ENCODE peak calls at places on chromosomes 11 and 22, in eight cellular contexts. One of them, this sample, is unnamed.

GRCh38 chr11:66068923-66069714 is 953 bp upstream of the PACS1 start:
- DNase-seq in H1: peak
- DNase-seq in HCT116: no peak
- DNase-seq in sigmoid colon: no peak
- DNase-seq in spleen: peak
- DNase-seq in prostate gland: peak
- DNase-seq in GM23338: peak
- DNase-seq in HepG2: peak
- DNase-seq in this sample: peak

GRCh38 chr11:121595717-121596156 is 143.0 kb upstream of the SORL1-AS1 start:
- DNase-seq in H1: no peak
- DNase-seq in HCT116: peak
- DNase-seq in sigmoid colon: peak
- DNase-seq in spleen: no peak
- DNase-seq in prostate gland: peak
- DNase-seq in GM23338: no peak
- DNase-seq in HepG2: no peak
- DNase-seq in this sample: peak

GRCh38 chr11:11135820-11136476 is 217.1 kb downstream of the CSNK2A3 start:
- DNase-seq in H1: no peak
- DNase-seq in HCT116: no peak
- DNase-seq in sigmoid colon: no peak
- DNase-seq in spleen: no peak
- DNase-seq in prostate gland: peak
- DNase-seq in GM23338: peak
- DNase-seq in HepG2: no peak
- DNase-seq in this sample: no peak

GRCh38 chr11:7638710-7639642 is 34.3 kb downstream of the CYB5R2 start:
- DNase-seq in H1: no peak
- DNase-seq in HCT116: no peak
- DNase-seq in sigmoid colon: peak
- DNase-seq in spleen: no peak
- DNase-seq in prostate gland: no peak
- DNase-seq in GM23338: no peak
- DNase-seq in HepG2: no peak
- DNase-seq in this sample: no peak

GRCh38 chr11:251550-251949 is 14.8 kb downstream of the PSMD13 start:
- DNase-seq in H1: no peak
- DNase-seq in HCT116: no peak
- DNase-seq in sigmoid colon: no peak
- DNase-seq in spleen: no peak
- DNase-seq in prostate gland: no peak
- DNase-seq in GM23338: no peak
- DNase-seq in HepG2: no peak
- DNase-seq in this sample: no peak

GRCh38 chr11:111736621-111737055 is 29.6 kb downstream of the PPP2R1B start:
- DNase-seq in H1: no peak
- DNase-seq in HCT116: no peak
- DNase-seq in sigmoid colon: no peak
- DNase-seq in spleen: no peak
- DNase-seq in prostate gland: no peak
- DNase-seq in GM23338: no peak
- DNase-seq in HepG2: no peak
- DNase-seq in this sample: no peak

GRCh38 chr11:126265801-126266200 is 2.9 kb downstream of the SRPRA start:
- DNase-seq in H1: no peak
- DNase-seq in HCT116: no peak
- DNase-seq in sigmoid colon: no peak
- DNase-seq in spleen: no peak
- DNase-seq in prostate gland: no peak
- DNase-seq in GM23338: no peak
- DNase-seq in HepG2: no peak
- DNase-seq in this sample: no peak

GRCh38 chr11:129574431-129574830 is 198.8 kb downstream of the BARX2 start:
- DNase-seq in H1: no peak
- DNase-seq in HCT116: no peak
- DNase-seq in sigmoid colon: no peak
- DNase-seq in spleen: no peak
- DNase-seq in prostate gland: no peak
- DNase-seq in GM23338: no peak
- DNase-seq in HepG2: no peak
- DNase-seq in this sample: no peak

GRCh38 chr22:49903322-49904039 is 14.8 kb downstream of the ALG12 start:
- DNase-seq in H1: no peak
- DNase-seq in HCT116: no peak
- DNase-seq in sigmoid colon: peak
- DNase-seq in spleen: peak
- DNase-seq in prostate gland: no peak
- DNase-seq in GM23338: no peak
- DNase-seq in HepG2: no peak
- DNase-seq in this sample: no peak

GRCh38 chr11:23711981-23712380 is 784.9 kb upstream of the LUZP2 start:
- DNase-seq in H1: no peak
- DNase-seq in HCT116: no peak
- DNase-seq in sigmoid colon: no peak
- DNase-seq in spleen: no peak
- DNase-seq in prostate gland: no peak
- DNase-seq in GM23338: peak
- DNase-seq in HepG2: no peak
- DNase-seq in this sample: no peak

GRCh38 chr11:5366856-5367255 is 15.5 kb downstream of the OR51B6 start:
- DNase-seq in H1: no peak
- DNase-seq in HCT116: no peak
- DNase-seq in sigmoid colon: no peak
- DNase-seq in spleen: no peak
- DNase-seq in prostate gland: no peak
- DNase-seq in GM23338: no peak
- DNase-seq in HepG2: no peak
- DNase-seq in this sample: no peak

GRCh38 chr11:5368502-5369043 is 15.0 kb upstream of the OR51M1 start:
- DNase-seq in H1: no peak
- DNase-seq in HCT116: no peak
- DNase-seq in sigmoid colon: no peak
- DNase-seq in spleen: no peak
- DNase-seq in prostate gland: no peak
- DNase-seq in GM23338: peak
- DNase-seq in HepG2: no peak
- DNase-seq in this sample: no peak

GRCh38 chr11:5367461-5368074 is 16.0 kb upstream of the OR51M1 start:
- DNase-seq in H1: no peak
- DNase-seq in HCT116: no peak
- DNase-seq in sigmoid colon: no peak
- DNase-seq in spleen: no peak
- DNase-seq in prostate gland: no peak
- DNase-seq in GM23338: no peak
- DNase-seq in HepG2: no peak
- DNase-seq in this sample: no peak

GRCh38 chr11:5364214-5364613 is 12.9 kb downstream of the OR51B6 start:
- DNase-seq in H1: no peak
- DNase-seq in HCT116: no peak
- DNase-seq in sigmoid colon: no peak
- DNase-seq in spleen: no peak
- DNase-seq in prostate gland: no peak
- DNase-seq in GM23338: no peak
- DNase-seq in HepG2: no peak
- DNase-seq in this sample: no peak

DNA sequence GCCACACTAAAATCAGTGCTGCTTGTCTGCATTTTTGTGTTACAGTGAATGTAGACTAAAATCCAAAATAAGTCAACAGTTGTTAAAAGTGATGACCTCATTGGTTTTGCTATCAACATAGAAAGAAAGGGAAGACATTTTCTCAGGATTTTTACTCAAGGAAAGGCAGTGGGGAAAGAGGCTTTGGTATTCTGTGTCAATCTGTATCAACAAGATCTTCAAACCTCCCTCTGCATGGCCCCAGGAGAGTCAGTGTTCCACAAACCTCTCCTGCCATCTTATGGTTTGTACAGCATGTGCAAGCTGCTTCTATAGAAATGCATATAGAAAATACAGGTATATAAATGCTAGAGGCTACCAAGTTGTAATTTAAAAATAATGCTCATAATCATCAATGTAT is 13.8 kb upstream of the OR51M1 start:
- DNase-seq in H1: no peak
- DNase-seq in HCT116: no peak
- DNase-seq in sigmoid colon: no peak
- DNase-seq in spleen: no peak
- DNase-seq in prostate gland: no peak
- DNase-seq in GM23338: peak
- DNase-seq in HepG2: no peak
- DNase-seq in this sample: no peak
- TF ChIP-seq CTCF in H1: peak
- TF ChIP-seq CTCF in HCT116: no peak
- TF ChIP-seq CTCF in sigmoid colon: no peak
- TF ChIP-seq CTCF in spleen: no peak
- TF ChIP-seq CTCF in prostate gland: no peak
- TF ChIP-seq CTCF in GM23338: peak
- TF ChIP-seq CTCF in HepG2: peak
- TF ChIP-seq CTCF in this sample: no peak

GRCh38 chr11:96567193-96567592 is 177.4 kb downstream of the JRKL start:
- DNase-seq in H1: no peak
- DNase-seq in HCT116: no peak
- DNase-seq in sigmoid colon: no peak
- DNase-seq in spleen: no peak
- DNase-seq in prostate gland: no peak
- DNase-seq in GM23338: peak
- DNase-seq in HepG2: no peak
- DNase-seq in this sample: no peak
- H3K4me3 ChIP-seq in H1: no peak
- H3K4me3 ChIP-seq in HCT116: no peak
- H3K4me3 ChIP-seq in sigmoid colon: no peak
- H3K4me3 ChIP-seq in spleen: no peak
- H3K4me3 ChIP-seq in prostate gland: no peak
- H3K4me3 ChIP-seq in GM23338: peak
- H3K4me3 ChIP-seq in HepG2: peak
- H3K4me3 ChIP-seq in this sample: no peak

DNA sequence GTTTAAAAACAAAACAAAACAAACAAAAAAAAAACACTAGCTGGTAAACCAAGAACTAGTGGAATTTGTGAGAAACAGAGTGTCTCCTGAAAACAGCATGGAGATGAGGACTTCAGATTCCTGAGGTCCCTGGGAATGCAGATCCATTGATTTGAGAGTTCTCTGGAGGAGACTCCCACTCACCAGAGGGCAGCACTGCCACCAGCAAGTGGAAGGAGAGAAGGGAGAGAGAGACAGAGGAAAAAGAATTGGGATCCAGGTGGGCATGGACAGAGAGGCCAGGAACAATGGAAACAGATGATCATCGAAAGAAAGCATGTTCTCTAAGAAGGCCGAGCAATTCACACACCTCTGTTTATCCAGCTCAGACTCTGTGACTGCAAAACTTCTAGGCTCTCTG is 31.8 kb downstream of the ETS1 start:
- DNase-seq in H1: no peak
- DNase-seq in HCT116: peak
- DNase-seq in sigmoid colon: no peak
- DNase-seq in spleen: no peak
- DNase-seq in prostate gland: no peak
- DNase-seq in GM23338: peak
- DNase-seq in HepG2: peak
- DNase-seq in this sample: no peak
- TF ChIP-seq POLR2AphosphoS5 in H1: no peak
- TF ChIP-seq POLR2AphosphoS5 in HCT116: no peak
- TF ChIP-seq POLR2AphosphoS5 in sigmoid colon: no peak
- TF ChIP-seq POLR2AphosphoS5 in spleen: no peak
- TF ChIP-seq POLR2AphosphoS5 in prostate gland: no peak
- TF ChIP-seq POLR2AphosphoS5 in GM23338: no peak
- TF ChIP-seq POLR2AphosphoS5 in HepG2: no peak
- TF ChIP-seq POLR2AphosphoS5 in this sample: no peak

GRCh38 chr22:42994917-42995562 is 19.9 kb downstream of the PACSIN2 start:
- DNase-seq in H1: no peak
- DNase-seq in HCT116: no peak
- DNase-seq in sigmoid colon: peak
- DNase-seq in spleen: no peak
- DNase-seq in prostate gland: peak
- DNase-seq in GM23338: no peak
- DNase-seq in HepG2: peak
- DNase-seq in this sample: peak
- TF ChIP-seq CTCF in H1: no peak
- TF ChIP-seq CTCF in HCT116: no peak
- TF ChIP-seq CTCF in sigmoid colon: no peak
- TF ChIP-seq CTCF in spleen: no peak
- TF ChIP-seq CTCF in prostate gland: peak
- TF ChIP-seq CTCF in GM23338: no peak
- TF ChIP-seq CTCF in HepG2: peak
- TF ChIP-seq CTCF in this sample: no peak

DNA sequence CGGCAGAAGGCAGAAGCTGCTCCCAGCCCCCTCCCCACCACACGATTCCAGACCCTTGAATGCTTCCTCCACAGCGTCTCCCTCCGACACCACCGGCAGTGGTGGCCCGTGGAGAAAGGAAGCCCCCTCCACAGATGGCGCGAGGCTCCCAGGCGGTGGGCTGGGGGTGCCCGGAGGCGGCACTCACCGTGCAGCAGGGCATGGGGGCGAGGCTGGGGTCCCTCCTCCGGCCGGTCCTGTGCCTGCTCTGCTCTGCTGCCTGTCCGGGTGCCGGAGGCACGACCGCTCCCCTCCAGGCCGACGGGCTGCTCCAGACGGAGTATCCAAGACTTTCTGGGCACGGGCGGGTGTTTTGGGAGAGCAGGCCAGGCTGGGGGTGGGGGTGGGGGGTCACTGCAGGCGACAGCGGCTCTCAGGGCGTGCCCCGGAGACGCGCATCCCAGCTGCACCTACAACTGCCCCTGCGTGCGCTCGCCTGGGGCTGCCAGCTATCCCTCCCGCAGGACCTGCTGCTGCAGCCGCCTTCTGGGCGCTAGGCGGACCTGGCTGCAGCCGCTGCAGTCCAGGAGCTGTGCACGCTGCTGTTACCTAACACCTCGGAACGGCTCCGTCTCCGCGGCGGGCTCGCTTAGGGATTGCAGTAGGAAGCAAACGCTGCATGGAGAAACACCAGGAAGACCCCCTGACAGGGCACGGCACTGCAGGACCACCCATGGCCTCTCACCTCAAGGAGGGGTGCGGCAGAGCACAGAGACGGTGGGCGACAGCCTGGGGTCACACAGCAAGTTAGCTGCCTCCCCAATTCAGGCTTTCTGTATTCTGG is 15.2 kb downstream of the MRGPRG start:
- DNase-seq in H1: no peak
- DNase-seq in HCT116: no peak
- DNase-seq in sigmoid colon: peak
- DNase-seq in spleen: peak
- DNase-seq in prostate gland: no peak
- DNase-seq in GM23338: peak
- DNase-seq in HepG2: no peak
- DNase-seq in this sample: no peak
- H3K4me3 ChIP-seq in H1: peak
- H3K4me3 ChIP-seq in HCT116: no peak
- H3K4me3 ChIP-seq in sigmoid colon: no peak
- H3K4me3 ChIP-seq in spleen: no peak
- H3K4me3 ChIP-seq in prostate gland: no peak
- H3K4me3 ChIP-seq in GM23338: peak
- H3K4me3 ChIP-seq in HepG2: no peak
- H3K4me3 ChIP-seq in this sample: no peak

GRCh38 chr22:39251762-39252460 is 7.1 kb upstream of the PDGFB start:
- DNase-seq in H1: no peak
- DNase-seq in HCT116: no peak
- DNase-seq in sigmoid colon: no peak
- DNase-seq in spleen: no peak
- DNase-seq in prostate gland: peak
- DNase-seq in GM23338: no peak
- DNase-seq in HepG2: peak
- DNase-seq in this sample: no peak
- TF ChIP-seq POLR2AphosphoS5 in H1: no peak
- TF ChIP-seq POLR2AphosphoS5 in HCT116: no peak
- TF ChIP-seq POLR2AphosphoS5 in sigmoid colon: no peak
- TF ChIP-seq POLR2AphosphoS5 in spleen: no peak
- TF ChIP-seq POLR2AphosphoS5 in prostate gland: no peak
- TF ChIP-seq POLR2AphosphoS5 in GM23338: no peak
- TF ChIP-seq POLR2AphosphoS5 in HepG2: no peak
- TF ChIP-seq POLR2AphosphoS5 in this sample: no peak

GRCh38 chr11:120354779-120355178 is 18.6 kb downstream of the ARHGEF12 start:
- DNase-seq in H1: no peak
- DNase-seq in HCT116: no peak
- DNase-seq in sigmoid colon: no peak
- DNase-seq in spleen: no peak
- DNase-seq in prostate gland: no peak
- DNase-seq in GM23338: no peak
- DNase-seq in HepG2: peak
- DNase-seq in this sample: no peak
- TF ChIP-seq CTCF in H1: no peak
- TF ChIP-seq CTCF in HCT116: no peak
- TF ChIP-seq CTCF in sigmoid colon: no peak
- TF ChIP-seq CTCF in spleen: no peak
- TF ChIP-seq CTCF in prostate gland: no peak
- TF ChIP-seq CTCF in GM23338: no peak
- TF ChIP-seq CTCF in HepG2: no peak
- TF ChIP-seq CTCF in this sample: no peak